ENCODE peak calls at places on chromosomes 12 and 14, in four cellular contexts. S is A549, Y is heart left ventricle, Q is uterus. W is an unnamed sample.

GRCh38 chr14:95533822-95534221 is 1.0 kb upstream of the GLRX5 start:
- DNase-seq in S (no peak), Y (no peak), Q (no peak), W (no peak)

GRCh38 chr12:104197264-104197663 is 18.3 kb upstream of the TXNRD1 start:
- DNase-seq in S (no peak), Y (no peak), Q (no peak), W (no peak)

GRCh38 chr12:125069616-125070015 is 4.4 kb downstream of the AACS start:
- DNase-seq in S (no peak), Y (no peak), Q (no peak), W (peak)

GRCh38 chr12:2395352-2395977 is 342.7 kb downstream of the CACNA1C start:
- DNase-seq in S (peak), Y (peak), Q (no peak), W (no peak)

GRCh38 chr12:71135812-71136176 is 22.0 kb downstream of the TSPAN8 start:
- DNase-seq in S (no peak), Y (no peak), Q (no peak), W (no peak)

GRCh38 chr14:30855345-30856037 is 18.9 kb upstream of the COCH start:
- DNase-seq in S (no peak), Y (no peak), Q (no peak), W (no peak)

GRCh38 chr14:100388137-100389050 is 65.3 kb downstream of the SLC25A47 start:
- DNase-seq in S (no peak), Y (no peak), Q (no peak), W (no peak)

GRCh38 chr12:43482311-43483085 is 69.5 kb downstream of the ADAMTS20 start:
- DNase-seq in S (no peak), Y (no peak), Q (no peak), W (peak)

GRCh38 chr12:41264281-41264680 is 76.2 kb downstream of the PDZRN4 start:
- DNase-seq in S (no peak), Y (no peak), Q (no peak), W (no peak)

GRCh38 chr14:33062881-33063280 is 124.2 kb downstream of the NPAS3 start:
- DNase-seq in S (no peak), Y (no peak), Q (no peak), W (no peak)

GRCh38 chr12:115638753-115639666 is 638.5 kb downstream of the MED13L start:
- DNase-seq in S (no peak), Y (no peak), Q (no peak), W (no peak)

GRCh38 chr14:36585100-36585499 is 2.7 kb upstream of the NKX2-8 start:
- DNase-seq in S (no peak), Y (no peak), Q (no peak), W (no peak)

GRCh38 chr14:68241862-68242490 is 422.4 kb downstream of the RAD51B start:
- DNase-seq in S (no peak), Y (no peak), Q (no peak), W (no peak)

GRCh38 chr12:114812858-114813761 is 129.1 kb upstream of the TBX3 start:
- DNase-seq in S (peak), Y (no peak), Q (peak), W (no peak)

GRCh38 chr12:107594995-107595394 is 90.6 kb upstream of the PWP1 start:
- DNase-seq in S (no peak), Y (no peak), Q (no peak), W (no peak)

GRCh38 chr12:66603458-66603857 is 75.4 kb downstream of the GRIP1 start:
- DNase-seq in S (no peak), Y (no peak), Q (no peak), W (no peak)

GRCh38 chr12:85955127-85955526 is 81.0 kb downstream of the NTS start:
- DNase-seq in S (no peak), Y (no peak), Q (no peak), W (no peak)

GRCh38 chr14:45810152-45810872 is 557.3 kb upstream of the MIS18BP1 start:
- DNase-seq in S (no peak), Y (no peak), Q (no peak), W (no peak)

GRCh38 chr14:100868621-100869370 is 34.7 kb downstream of the RTL1 start:
- DNase-seq in S (no peak), Y (no peak), Q (no peak), W (no peak)

GRCh38 chr12:41576925-41577324 is 388.8 kb downstream of the PDZRN4 start:
- DNase-seq in S (no peak), Y (no peak), Q (no peak), W (no peak)

GRCh38 chr14:61625171-61625570 is 70.1 kb upstream of the HIF1A start:
- DNase-seq in S (peak), Y (no peak), Q (no peak), W (no peak)

GRCh38 chr14:64644629-64645028 is 59.6 kb upstream of the PLEKHG3 start:
- DNase-seq in S (no peak), Y (no peak), Q (no peak), W (no peak)

GRCh38 chr14:61472801-61473376 is 151.5 kb downstream of the PRKCH start:
- DNase-seq in S (no peak), Y (no peak), Q (no peak), W (no peak)

GRCh38 chr14:34301107-34301734 is 160.8 kb downstream of the SPTSSA start:
- DNase-seq in S (peak), Y (no peak), Q (no peak), W (peak)

GRCh38 chr12:93595336-93595735 is 22.9 kb downstream of the SOCS2 start:
- DNase-seq in S (no peak), Y (no peak), Q (no peak), W (no peak)

GRCh38 chr12:93591137-93591868 is 18.8 kb downstream of the SOCS2 start:
- DNase-seq in S (peak), Y (peak), Q (peak), W (peak)

GRCh38 chr12:93592641-93593396 is 20.3 kb downstream of the SOCS2 start:
- DNase-seq in S (no peak), Y (no peak), Q (no peak), W (no peak)

GRCh38 chr12:93594766-93595165 is 22.3 kb downstream of the SOCS2 start:
- DNase-seq in S (no peak), Y (no peak), Q (no peak), W (no peak)

GRCh38 chr12:93593833-93594232 is 21.4 kb downstream of the SOCS2 start:
- DNase-seq in S (no peak), Y (no peak), Q (no peak), W (no peak)
- H3K27ac ChIP-seq in S (no peak), Y (peak), Q (peak), W (no peak)

DNA sequence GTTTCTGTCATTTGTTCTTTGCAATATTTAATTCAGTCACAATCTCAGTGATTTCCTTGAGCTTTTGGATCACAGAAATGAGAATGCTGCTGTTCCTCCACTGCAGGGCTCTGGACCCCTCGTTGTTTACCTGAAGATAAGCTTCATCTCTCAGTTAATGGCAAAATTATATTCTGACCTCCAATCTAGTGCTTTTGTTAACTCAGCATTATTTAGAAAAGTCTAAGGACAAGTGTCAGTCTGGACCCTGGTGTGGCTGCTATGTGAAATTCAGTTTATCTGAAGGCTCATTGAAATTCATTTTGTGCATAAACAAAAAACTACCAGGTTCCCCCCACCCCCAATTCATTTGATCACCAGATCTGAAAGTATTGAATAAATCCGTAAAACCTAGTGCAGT is 84.7 kb downstream of the PTPRO start:
- DNase-seq in S (no peak), Y (no peak), Q (no peak), W (no peak)
- H3K27ac ChIP-seq in S (no peak), Y (no peak), Q (no peak), W (no peak)

GRCh38 chr12:127147724-127148123 is 1119.2 kb upstream of the TMEM132C start:
- DNase-seq in S (no peak), Y (no peak), Q (no peak), W (no peak)

GRCh38 chr12:127145543-127145928 is 1121.4 kb upstream of the TMEM132C start:
- DNase-seq in S (no peak), Y (no peak), Q (no peak), W (no peak)

GRCh38 chr12:127148318-127148717 is 1118.7 kb upstream of the TMEM132C start:
- DNase-seq in S (no peak), Y (no peak), Q (no peak), W (no peak)

GRCh38 chr12:127145929-127146789 is 1120.8 kb upstream of the TMEM132C start:
- DNase-seq in S (peak), Y (peak), Q (peak), W (peak)

DNA sequence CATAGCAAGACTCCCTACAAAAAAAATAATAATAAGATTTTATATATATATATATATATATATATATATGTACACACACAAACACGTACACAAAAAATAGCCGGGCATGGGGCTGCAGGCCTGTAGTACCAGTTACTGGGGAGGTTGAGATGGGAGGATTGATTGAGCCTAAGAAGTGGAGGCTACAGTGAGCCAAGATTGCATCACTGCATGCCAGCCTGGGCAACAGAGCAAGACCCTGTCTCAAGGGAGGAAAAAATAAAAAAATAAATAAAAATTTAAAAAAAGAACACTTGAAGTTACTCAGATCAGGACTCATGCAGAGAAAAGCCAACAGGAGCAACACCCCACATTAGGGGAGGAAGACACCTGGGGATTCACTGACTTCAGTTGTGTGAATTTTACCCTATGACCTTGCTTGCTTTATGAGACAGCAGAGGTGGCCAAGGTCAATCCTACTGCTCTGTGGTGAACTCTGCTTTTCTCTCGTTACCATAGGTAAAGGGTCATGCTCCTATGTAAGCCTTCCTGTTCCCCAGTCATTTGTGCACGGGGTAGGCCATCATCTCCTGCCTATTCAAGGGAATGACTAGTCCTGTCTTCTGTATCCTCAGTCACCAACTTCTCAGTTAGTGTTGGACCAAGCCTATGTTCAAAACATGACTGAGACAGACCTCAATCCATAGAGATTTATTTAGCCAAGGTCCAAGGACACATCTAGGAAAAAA is 1119.8 kb upstream of the TMEM132C start:
- DNase-seq in S (no peak), Y (no peak), Q (no peak), W (no peak)
- H3K27ac ChIP-seq in S (no peak), Y (no peak), Q (no peak), W (no peak)

GRCh38 chr12:53752192-53752601 is 418 bp upstream of the CISTR start:
- DNase-seq in S (no peak), Y (no peak), Q (no peak), W (no peak)
- H3K27ac ChIP-seq in S (no peak), Y (no peak), Q (no peak), W (no peak)

DNA sequence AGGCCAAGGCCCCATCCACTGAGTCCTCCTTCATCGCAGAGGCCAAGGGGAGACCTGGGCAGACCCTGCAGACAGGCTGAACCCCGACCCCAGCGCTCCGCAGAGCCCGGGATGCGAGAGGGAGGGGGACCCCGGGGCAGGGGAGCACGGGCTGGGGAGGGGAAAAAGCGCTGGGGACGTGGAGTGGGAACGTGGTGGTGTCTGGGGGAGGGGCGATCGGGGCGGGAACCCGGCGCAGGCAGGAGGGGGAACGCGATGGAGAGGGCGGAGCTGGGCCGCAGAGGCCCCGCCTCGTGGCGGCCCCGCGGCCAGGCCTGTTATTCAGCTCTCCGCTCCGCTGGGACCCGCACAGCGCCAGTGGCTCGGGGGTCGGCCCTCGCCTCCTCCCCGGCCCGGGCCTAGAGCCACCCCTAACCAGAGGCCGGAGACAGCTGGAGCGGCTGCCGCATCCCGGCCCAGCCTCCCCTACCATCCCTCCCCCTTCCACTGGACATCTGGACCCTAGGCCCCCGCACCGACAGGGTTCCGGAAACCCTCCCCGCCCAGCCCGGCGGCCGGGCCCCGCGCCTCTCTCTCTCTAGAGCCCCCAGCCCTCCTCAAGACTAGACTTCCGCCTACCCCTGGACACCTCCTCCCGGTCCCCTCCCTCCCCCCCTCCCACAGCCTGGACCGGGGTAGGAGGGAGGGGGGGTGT is at the start of gene ARHGEF25:
- DNase-seq in S (peak), Y (peak), Q (peak), W (no peak)
- H3K27ac ChIP-seq in S (peak), Y (peak), Q (peak), W (peak)